ENCODE peak calls at places on chromosomes 3 and 15, in seven cellular contexts. B is H9, G is IMR-90, S is neuronal stem cell, E is H1, Z is trophoblast cell, I is mesenchymal stem cell. R is an unnamed sample. For H3K79me1, the result is how much of the 10 kb centered on the place peaks cover.

GRCh38 chr3:42050126-42050525 is 41.0 kb upstream of the TRAK1 start:
- DNase-seq in B (no peak), G (no peak), S (no peak), E (no peak), Z (no peak), I (no peak), R (no peak)

GRCh38 chr15:77015651-77016320 is 20.9 kb downstream of the PSTPIP1 start:
- DNase-seq in B (no peak), G (no peak), S (no peak), E (no peak), Z (no peak), I (no peak), R (no peak)

GRCh38 chr3:179321585-179322322 is 1.1 kb upstream of the ZNF639 start:
- DNase-seq in B (no peak), G (peak), S (no peak), E (peak), Z (peak), I (peak), R (peak)

GRCh38 chr15:50959717-50960116 is 51.2 kb downstream of the AP4E1 start:
- DNase-seq in B (no peak), G (no peak), S (no peak), E (no peak), Z (no peak), I (no peak), R (no peak)

GRCh38 chr15:25055356-25056068 is 100.7 kb downstream of the SNRPN start:
- DNase-seq in B (peak), G (no peak), S (no peak), E (peak), Z (no peak), I (no peak), R (no peak)

GRCh38 chr15:88258021-88258641 is 1.6 kb upstream of the NTRK3 start:
- DNase-seq in B (peak), G (no peak), S (peak), E (peak), Z (no peak), I (peak), R (peak)

GRCh38 chr3:12758025-12758830 is 831 bp downstream of the TMEM40 start:
- DNase-seq in B (no peak), G (peak), S (no peak), E (no peak), Z (peak), I (peak), R (no peak)

GRCh38 chr15:74648051-74648622 is 32.5 kb downstream of the CLK3 start:
- DNase-seq in B (no peak), G (no peak), S (no peak), E (no peak), Z (peak), I (no peak), R (no peak)

GRCh38 chr3:194399874-194400411 is 877 bp upstream of the GP5 start:
- DNase-seq in B (no peak), G (no peak), S (no peak), E (no peak), Z (no peak), I (no peak), R (no peak)

GRCh38 chr3:4686619-4687018 is 193.5 kb downstream of the ITPR1 start:
- DNase-seq in B (no peak), G (no peak), S (no peak), E (no peak), Z (peak), I (no peak), R (no peak)

GRCh38 chr3:43001094-43001553 is 22.0 kb downstream of the GASK1A start:
- DNase-seq in B (no peak), G (peak), S (no peak), E (no peak), Z (peak), I (peak), R (no peak)

GRCh38 chr3:44918581-44918980 is 44.2 kb downstream of the TGM4 start:
- DNase-seq in B (no peak), G (no peak), S (no peak), E (no peak), Z (no peak), I (no peak), R (no peak)

GRCh38 chr3:59542276-59542675 is 492.5 kb upstream of the CFAP20DC start:
- DNase-seq in B (no peak), G (no peak), S (no peak), E (no peak), Z (no peak), I (no peak), R (peak)

GRCh38 chr3:140599496-140599895 is 78.4 kb upstream of the TRIM42 start:
- DNase-seq in B (no peak), G (no peak), S (no peak), E (no peak), Z (no peak), I (peak), R (no peak)

GRCh38 chr3:3066910-3067309 is 43.3 kb downstream of the IL5RA start:
- DNase-seq in B (no peak), G (no peak), S (no peak), E (no peak), Z (no peak), I (no peak), R (no peak)

GRCh38 chr3:3069723-3070122 is 40.5 kb downstream of the IL5RA start:
- DNase-seq in B (no peak), G (no peak), S (no peak), E (no peak), Z (no peak), I (no peak), R (no peak)

GRCh38 chr3:3065876-3066275 is 44.3 kb downstream of the IL5RA start:
- DNase-seq in B (no peak), G (peak), S (no peak), E (no peak), Z (no peak), I (no peak), R (peak)

GRCh38 chr3:3066378-3066777 is 43.8 kb downstream of the IL5RA start:
- DNase-seq in B (no peak), G (no peak), S (no peak), E (no peak), Z (no peak), I (no peak), R (peak)

DNA sequence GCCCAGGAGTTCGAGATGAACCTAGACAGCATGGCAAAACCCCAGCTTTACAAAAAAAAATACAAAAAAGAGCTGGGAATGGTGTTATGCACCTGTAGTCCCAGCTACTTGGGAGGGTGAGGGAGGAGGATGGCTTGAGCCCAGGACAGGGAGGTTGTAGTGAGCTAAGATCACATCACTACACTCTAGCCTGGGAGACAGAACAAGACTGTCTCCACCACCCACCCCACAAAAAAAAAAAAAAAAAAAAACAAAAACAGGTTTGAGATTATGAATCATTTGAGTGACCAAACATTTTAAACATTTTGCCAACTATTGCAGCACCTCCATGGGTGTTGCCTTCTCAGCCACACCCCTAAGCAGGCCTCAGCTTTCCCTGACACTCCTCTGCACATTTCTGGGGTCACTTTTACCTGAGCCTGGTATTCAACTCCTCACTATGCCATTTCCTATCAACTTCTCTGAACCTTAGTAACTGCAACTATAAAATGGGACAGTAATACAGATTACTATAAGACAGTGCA is 41.8 kb downstream of the IL5RA start:
- DNase-seq in B (no peak), G (no peak), S (no peak), E (no peak), Z (no peak), I (no peak), R (no peak)
- H3K79me1 ChIP-seq in B (under half), G (under half), S (under half), E (under half), Z (under half), I (under half), R (under half)

DNA sequence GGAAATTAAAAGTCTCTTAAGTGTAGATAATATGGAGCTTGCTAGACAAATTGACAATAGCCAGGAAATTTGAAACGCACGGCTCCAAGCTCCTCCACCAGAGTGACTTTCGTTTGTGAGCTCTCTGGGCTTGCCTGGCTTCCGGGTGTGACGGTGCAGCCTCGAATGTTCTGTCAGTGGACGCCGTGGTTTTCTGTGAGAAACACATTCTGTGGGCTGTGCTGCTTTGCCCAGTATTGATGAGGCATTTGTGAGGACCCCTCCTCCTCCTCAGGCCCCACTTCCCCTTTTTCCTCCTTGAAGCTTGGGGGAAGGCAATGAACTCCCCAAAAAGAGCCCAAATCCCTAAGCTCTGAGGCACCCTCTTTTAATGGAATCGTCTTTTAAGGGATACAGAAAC is 40.7 kb downstream of the POLR2M start:
- DNase-seq in B (no peak), G (no peak), S (no peak), E (no peak), Z (peak), I (no peak), R (no peak)
- H3K4me2 ChIP-seq in B (no peak), G (no peak), S (no peak), E (no peak), Z (no peak), I (no peak), R (no peak)

DNA sequence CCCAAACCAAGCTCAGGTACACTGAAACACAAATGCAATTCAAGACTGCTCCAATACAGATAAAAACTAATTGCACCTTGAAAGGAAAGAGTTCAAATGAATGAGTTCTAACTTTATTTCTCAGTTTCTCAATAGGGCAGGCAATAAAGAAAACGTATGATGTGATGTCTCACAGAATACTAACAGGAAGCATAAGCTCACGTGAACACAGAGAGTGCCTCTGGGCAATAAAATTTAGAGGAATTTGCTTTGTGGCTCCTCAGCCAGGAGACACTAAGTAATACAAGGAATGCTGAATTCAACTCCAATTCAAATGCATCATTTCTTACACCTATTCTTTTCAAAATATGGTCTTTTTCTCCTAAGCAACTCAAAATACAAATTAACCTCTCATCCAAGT is 82.3 kb upstream of the OCA2 start:
- DNase-seq in B (no peak), G (no peak), S (no peak), E (no peak), Z (no peak), I (no peak), R (no peak)
- H3K79me1 ChIP-seq in B (under half), G (under half), S (under half), E (under half), Z (under half), I (under half), R (under half)

GRCh38 chr15:63532307-63532744 is 27.9 kb downstream of the USP3 start:
- DNase-seq in B (no peak), G (peak), S (no peak), E (no peak), Z (peak), I (no peak), R (no peak)

GRCh38 chr15:63528138-63528659 is 23.8 kb downstream of the USP3 start:
- DNase-seq in B (no peak), G (no peak), S (no peak), E (no peak), Z (peak), I (no peak), R (no peak)

GRCh38 chr15:63530762-63531299 is 26.4 kb downstream of the USP3 start:
- DNase-seq in B (no peak), G (no peak), S (no peak), E (no peak), Z (no peak), I (no peak), R (no peak)

GRCh38 chr15:63530235-63530634 is 25.8 kb downstream of the USP3 start:
- DNase-seq in B (no peak), G (no peak), S (no peak), E (no peak), Z (no peak), I (no peak), R (no peak)

DNA sequence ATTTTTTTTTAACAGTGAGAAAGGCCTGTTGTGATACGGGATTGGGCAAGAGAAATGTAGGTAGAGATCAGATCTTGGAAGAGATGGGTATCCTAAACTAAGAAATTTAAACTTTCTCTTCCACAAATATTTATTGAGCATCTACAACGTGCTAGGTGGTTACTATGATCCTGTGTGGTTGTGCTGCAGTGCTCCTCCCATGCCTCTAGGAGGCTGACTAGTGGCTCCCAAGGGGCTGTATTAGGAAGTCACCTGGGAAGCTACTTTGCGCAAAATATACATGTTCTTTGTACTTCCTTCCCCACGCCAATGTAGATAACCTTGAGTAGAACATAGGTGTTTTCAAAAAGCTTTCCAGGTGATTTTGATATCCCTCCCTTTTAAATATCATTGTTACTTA is 27.2 kb downstream of the USP3 start:
- DNase-seq in B (no peak), G (no peak), S (no peak), E (no peak), Z (peak), I (no peak), R (peak)
- H3K4me2 ChIP-seq in B (no peak), G (no peak), S (no peak), E (no peak), Z (no peak), I (no peak), R (no peak)

GRCh38 chr3:128188326-128188725 is 35.0 kb downstream of the EEFSEC start:
- DNase-seq in B (no peak), G (no peak), S (no peak), E (peak), Z (no peak), I (no peak), R (no peak)
- H3K79me1 ChIP-seq in B (under half), G (under half), S (under half), E (under half), Z (under half), I (under half), R (under half)

GRCh38 chr3:127817331-127817821 is 4.9 kb downstream of the MGLL start:
- DNase-seq in B (no peak), G (peak), S (no peak), E (no peak), Z (peak), I (peak), R (peak)
- H3K4me2 ChIP-seq in B (no peak), G (peak), S (no peak), E (no peak), Z (peak), I (no peak), R (no peak)

DNA sequence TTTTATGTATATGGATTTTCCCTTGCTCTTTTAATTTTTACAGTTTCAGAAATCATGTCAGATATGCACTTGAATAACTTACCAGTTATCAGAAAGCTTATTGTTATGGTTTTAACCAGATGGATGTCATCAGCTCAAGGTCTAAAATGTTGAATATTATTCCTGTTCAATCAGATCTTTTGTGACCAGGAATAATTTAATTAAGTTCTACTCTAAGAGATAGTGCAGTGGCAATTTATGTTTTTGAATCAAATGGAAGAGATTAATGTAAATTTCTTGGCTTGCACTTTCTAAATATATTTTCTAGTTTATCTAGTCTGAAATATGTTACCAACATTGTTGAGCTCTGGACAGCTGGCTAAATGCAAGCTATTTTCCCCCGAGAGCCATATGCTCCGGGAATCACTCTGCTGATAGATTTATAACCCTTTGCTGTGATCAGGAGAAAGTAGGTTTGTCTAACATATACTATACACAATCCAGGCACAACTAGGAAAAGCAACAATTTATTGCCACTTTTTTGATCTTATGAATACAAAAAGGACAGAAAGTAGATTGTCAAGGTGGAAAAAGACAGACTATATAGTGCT is 76.8 kb upstream of the CD96 start:
- DNase-seq in B (no peak), G (no peak), S (no peak), E (no peak), Z (no peak), I (no peak), R (no peak)
- H3K79me1 ChIP-seq in B (under half), G (under half), S (under half), E (under half), Z (under half), I (under half), R (under half)